ENCODE peak calls at places on chromosomes 2 and 18, in ten cellular contexts. D, K, A, M, Q, Z, P, U, Y and S are unnamed samples.

GRCh38 chr2:172270278-172271079 is 156.9 kb upstream of the ITGA6 start:
- DNase-seq in D (no peak), K (no peak), A (no peak), M (peak; percentile 61), Q (no peak), Z (no peak), P (no peak), U (peak; percentile 79), Y (no peak), S (no peak)

GRCh38 chr2:204010611-204011560 is 74.3 kb downstream of the ICOS start:
- DNase-seq in D (no peak), K (no peak), A (no peak), M (no peak), Q (no peak), Z (no peak), P (no peak), U (no peak), Y (no peak), S (no peak)

GRCh38 chr2:88729061-88729745 is 37.7 kb downstream of the RPIA start:
- DNase-seq in D (no peak), K (no peak), A (no peak), M (no peak), Q (no peak), Z (peak; percentile 76), P (no peak), U (no peak), Y (peak; percentile 71), S (no peak)

GRCh38 chr2:63856302-63856600 is 14.6 kb downstream of the UGP2 start:
- DNase-seq in D (no peak), K (no peak), A (no peak), M (no peak), Q (no peak), Z (no peak), P (no peak), U (no peak), Y (no peak), S (no peak)

GRCh38 chr2:203682688-203683130 is 23.7 kb upstream of the CD28 start:
- DNase-seq in D (no peak), K (no peak), A (no peak), M (no peak), Q (no peak), Z (peak; percentile 65), P (no peak), U (no peak), Y (peak; percentile 78), S (no peak)

GRCh38 chr18:3329471-3329870 is 67.5 kb downstream of the MYL12B start:
- DNase-seq in D (no peak), K (no peak), A (no peak), M (no peak), Q (no peak), Z (no peak), P (no peak), U (no peak), Y (no peak), S (no peak)

GRCh38 chr2:161250864-161251436 is 57.3 kb upstream of the PSMD14 start:
- DNase-seq in D (no peak), K (no peak), A (peak; percentile 68), M (no peak), Q (no peak), Z (peak; percentile 40), P (no peak), U (peak; percentile 57), Y (peak; percentile 36), S (no peak)

GRCh38 chr18:66513996-66514395 is 89.9 kb downstream of the CDH19 start:
- DNase-seq in D (no peak), K (no peak), A (no peak), M (no peak), Q (no peak), Z (no peak), P (no peak), U (no peak), Y (no peak), S (no peak)

GRCh38 chr2:238081561-238081960 is 18.6 kb upstream of the ESPNL start:
- DNase-seq in D (no peak), K (no peak), A (no peak), M (no peak), Q (no peak), Z (no peak), P (no peak), U (no peak), Y (no peak), S (no peak)

GRCh38 chr2:69975136-69975852 is 13.9 kb upstream of the ASPRV1 start:
- DNase-seq in D (no peak), K (no peak), A (no peak), M (peak; percentile 31), Q (no peak), Z (no peak), P (no peak), U (no peak), Y (no peak), S (no peak)

GRCh38 chr2:191051825-191052778 is 38.1 kb upstream of the STAT1 start:
- DNase-seq in D (no peak), K (no peak), A (peak; percentile 61), M (no peak), Q (no peak), Z (peak; percentile 71), P (no peak), U (peak; percentile 52), Y (peak; percentile 40), S (no peak)

GRCh38 chr18:6284761-6285160 is 129.9 kb downstream of the L3MBTL4 start:
- DNase-seq in D (no peak), K (no peak), A (no peak), M (no peak), Q (no peak), Z (no peak), P (no peak), U (no peak), Y (no peak), S (no peak)

GRCh38 chr18:53610957-53611356 is 613.5 kb downstream of the MBD2 start:
- DNase-seq in D (no peak), K (no peak), A (no peak), M (no peak), Q (no peak), Z (no peak), P (no peak), U (no peak), Y (no peak), S (no peak)

GRCh38 chr2:240388471-240389301 is 46.8 kb upstream of the GPC1 start:
- DNase-seq in D (no peak), K (peak; percentile 13), A (no peak), M (no peak), Q (no peak), Z (no peak), P (no peak), U (no peak), Y (no peak), S (no peak)

DNA sequence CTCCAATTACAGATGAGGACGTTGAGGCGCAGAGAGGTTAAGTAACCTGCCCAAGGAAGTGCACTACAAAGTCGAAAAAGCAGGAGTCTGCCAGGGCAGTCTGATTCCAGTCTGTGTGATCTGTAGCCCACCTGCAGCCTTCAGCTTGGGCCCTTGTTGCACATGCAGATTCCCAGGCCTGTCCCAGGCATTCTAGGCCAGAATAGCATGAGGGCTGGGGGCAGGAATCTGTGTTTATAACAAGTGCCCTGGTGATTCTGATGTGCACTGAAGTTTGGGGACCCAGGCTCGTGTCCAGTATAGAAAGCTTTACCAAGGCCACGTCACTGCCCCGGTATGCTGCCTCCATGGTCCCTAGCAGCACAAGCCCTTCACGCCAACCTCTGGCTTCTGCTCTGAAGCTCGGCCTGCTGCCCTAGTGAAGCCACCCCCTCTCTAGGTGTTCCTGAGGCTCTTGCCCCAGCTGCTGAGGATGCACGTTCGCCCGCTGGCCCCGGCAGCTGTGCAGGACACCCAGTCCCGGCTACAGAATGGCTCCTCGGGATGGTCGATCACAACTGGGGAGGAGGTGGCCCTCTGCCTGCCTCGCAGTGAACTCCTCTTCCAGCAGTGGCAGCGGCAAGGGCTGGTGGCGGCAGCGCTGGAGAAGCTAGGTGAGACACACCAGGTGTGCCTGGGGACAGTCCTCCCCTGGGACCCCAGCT is 4.6 kb downstream of the CHRNG start:
- DNase-seq in D (peak; percentile 50), K (no peak), A (no peak), M (peak; percentile 44), Q (no peak), Z (no peak), P (no peak), U (no peak), Y (no peak), S (no peak)
- TF ChIP-seq CTCF in D (no peak), K (no peak), A (no peak), M (no peak), Q (no peak), Z (no peak), P (no peak), U (no peak), Y (no peak), S (no peak)

DNA sequence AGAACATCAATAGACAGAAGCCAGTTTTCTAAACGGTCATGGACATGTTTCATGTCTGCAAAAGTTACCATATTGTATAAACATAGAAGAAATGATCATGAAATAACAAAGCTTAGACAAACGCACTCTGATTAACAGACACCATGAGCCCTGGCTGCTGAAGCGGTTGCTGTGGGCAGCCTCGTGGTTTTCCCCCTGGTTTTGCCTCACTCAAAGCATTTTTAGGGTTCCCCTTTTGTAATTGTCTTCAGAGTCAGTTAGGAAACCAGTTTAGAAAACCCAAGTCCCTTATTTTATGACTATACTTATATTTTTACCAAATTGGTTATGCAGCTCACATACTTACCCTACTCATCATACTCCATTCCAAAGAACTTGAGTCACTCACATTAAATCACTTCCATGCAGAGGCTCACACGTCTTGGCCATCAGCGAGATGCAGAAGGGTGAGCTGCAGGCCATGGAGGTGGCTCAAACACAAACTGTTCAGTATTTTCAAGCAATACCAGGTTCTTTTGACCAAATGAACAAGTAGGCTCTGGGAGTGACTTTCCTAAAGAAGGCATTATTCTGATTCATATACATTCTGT is 105.6 kb upstream of the SALL3 start:
- DNase-seq in D (no peak), K (no peak), A (no peak), M (no peak), Q (no peak), Z (no peak), P (no peak), U (no peak), Y (peak; percentile 12), S (no peak)
- TF ChIP-seq CTCF in D (no peak), K (no peak), A (no peak), M (no peak), Q (no peak), Z (no peak), P (no peak), U (no peak), Y (no peak), S (no peak)

GRCh38 chr2:127006962-127007361 is 100.0 kb downstream of the BIN1 start:
- DNase-seq in D (no peak), K (no peak), A (no peak), M (no peak), Q (no peak), Z (no peak), P (no peak), U (no peak), Y (no peak), S (no peak)
- TF ChIP-seq CTCF in D (no peak), K (no peak), A (no peak), M (no peak), Q (no peak), Z (no peak), P (no peak), U (no peak), Y (no peak), S (no peak)

DNA sequence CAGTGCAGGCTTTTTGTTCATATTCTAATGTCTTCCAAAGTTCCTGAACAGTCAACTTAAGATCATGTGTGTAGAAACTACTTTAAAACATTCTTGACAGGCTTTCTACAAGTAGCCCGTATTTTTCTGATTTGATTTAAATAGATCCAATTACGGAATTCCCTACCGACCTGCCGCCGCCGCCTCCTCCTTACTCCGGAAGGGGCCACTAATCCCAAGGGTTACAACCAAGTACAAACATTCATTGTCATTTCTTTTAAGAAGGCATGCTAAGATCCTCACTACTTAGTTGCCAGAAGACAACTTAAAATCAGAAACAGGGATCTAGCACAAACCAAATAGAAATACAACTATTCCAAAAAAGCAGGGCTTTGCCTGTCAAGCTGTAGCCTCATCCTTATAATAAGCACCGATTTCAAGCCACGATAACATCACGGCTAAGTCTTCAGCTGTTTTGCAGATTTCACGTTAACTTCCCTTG is 775 bp downstream of the WDR33 start:
- DNase-seq in D (no peak), K (no peak), A (peak; percentile 20), M (no peak), Q (peak; percentile 47), Z (no peak), P (no peak), U (peak; percentile 45), Y (peak; percentile 16), S (no peak)
- TF ChIP-seq CTCF in D (no peak), K (no peak), A (no peak), M (no peak), Q (no peak), Z (no peak), P (no peak), U (no peak), Y (no peak), S (no peak)